ENCODE peak calls at places on chromosomes 11 and 22, in seven cellular contexts. One of them, this sample, is unnamed.

GRCh38 chr22:30253205-30253852 is 6.8 kb upstream of the LIF start:
- DNase-seq in stimulated activated CD8-positive, alpha-beta memory T cell treated with anti-CD3 and anti-CD28 coated beads, Interleukin-4, amount 100 ng/mL, for 24 hours: no peak
- DNase-seq in activated CD4-positive, alpha-beta T cell treated with anti-CD3 and anti-CD28 coated beads for 36 hours: no peak
- DNase-seq in right lobe of liver: no peak
- DNase-seq in choroid plexus epithelial cell: no peak
- DNase-seq in AML-193: no peak
- DNase-seq in COR-L47: peak
- DNase-seq in this sample: no peak

GRCh38 chr11:10522276-10522675 is 18.7 kb downstream of the RNF141 start:
- DNase-seq in choroid plexus epithelial cell: no peak
- DNase-seq in COR-L47: no peak
- DNase-seq in activated CD4-positive, alpha-beta T cell treated with anti-CD3 and anti-CD28 coated beads for 36 hours: no peak
- DNase-seq in AML-193: no peak
- DNase-seq in stimulated activated CD8-positive, alpha-beta memory T cell treated with anti-CD3 and anti-CD28 coated beads, Interleukin-4, amount 100 ng/mL, for 24 hours: no peak
- DNase-seq in right lobe of liver: no peak
- DNase-seq in this sample: no peak

GRCh38 chr11:12449961-12450715 is 72.8 kb downstream of the PARVA start:
- DNase-seq in AML-193: no peak
- DNase-seq in stimulated activated CD8-positive, alpha-beta memory T cell treated with anti-CD3 and anti-CD28 coated beads, Interleukin-4, amount 100 ng/mL, for 24 hours: no peak
- DNase-seq in COR-L47: no peak
- DNase-seq in choroid plexus epithelial cell: peak
- DNase-seq in right lobe of liver: no peak
- DNase-seq in activated CD4-positive, alpha-beta T cell treated with anti-CD3 and anti-CD28 coated beads for 36 hours: no peak
- DNase-seq in this sample: no peak

GRCh38 chr11:61840371-61840770 is 12.3 kb downstream of the FADS2 start:
- DNase-seq in AML-193: no peak
- DNase-seq in choroid plexus epithelial cell: no peak
- DNase-seq in COR-L47: no peak
- DNase-seq in right lobe of liver: no peak
- DNase-seq in stimulated activated CD8-positive, alpha-beta memory T cell treated with anti-CD3 and anti-CD28 coated beads, Interleukin-4, amount 100 ng/mL, for 24 hours: no peak
- DNase-seq in activated CD4-positive, alpha-beta T cell treated with anti-CD3 and anti-CD28 coated beads for 36 hours: no peak
- DNase-seq in this sample: no peak

GRCh38 chr11:2193099-2193886 is 21.7 kb upstream of the TH start:
- DNase-seq in choroid plexus epithelial cell: no peak
- DNase-seq in AML-193: no peak
- DNase-seq in right lobe of liver: no peak
- DNase-seq in stimulated activated CD8-positive, alpha-beta memory T cell treated with anti-CD3 and anti-CD28 coated beads, Interleukin-4, amount 100 ng/mL, for 24 hours: no peak
- DNase-seq in COR-L47: no peak
- DNase-seq in activated CD4-positive, alpha-beta T cell treated with anti-CD3 and anti-CD28 coated beads for 36 hours: no peak
- DNase-seq in this sample: no peak

GRCh38 chr22:42908082-42908746 is 51.1 kb upstream of the ARFGAP3 start:
- DNase-seq in stimulated activated CD8-positive, alpha-beta memory T cell treated with anti-CD3 and anti-CD28 coated beads, Interleukin-4, amount 100 ng/mL, for 24 hours: no peak
- DNase-seq in COR-L47: no peak
- DNase-seq in right lobe of liver: no peak
- DNase-seq in choroid plexus epithelial cell: no peak
- DNase-seq in AML-193: no peak
- DNase-seq in activated CD4-positive, alpha-beta T cell treated with anti-CD3 and anti-CD28 coated beads for 36 hours: no peak
- DNase-seq in this sample: no peak

GRCh38 chr11:116835042-116835772 is 2.2 kb downstream of the APOA1 start:
- DNase-seq in stimulated activated CD8-positive, alpha-beta memory T cell treated with anti-CD3 and anti-CD28 coated beads, Interleukin-4, amount 100 ng/mL, for 24 hours: no peak
- DNase-seq in activated CD4-positive, alpha-beta T cell treated with anti-CD3 and anti-CD28 coated beads for 36 hours: no peak
- DNase-seq in choroid plexus epithelial cell: peak
- DNase-seq in AML-193: peak
- DNase-seq in right lobe of liver: peak
- DNase-seq in COR-L47: no peak
- DNase-seq in this sample: no peak

GRCh38 chr11:69317401-69318092 is 23.6 kb downstream of the MYEOV start:
- DNase-seq in activated CD4-positive, alpha-beta T cell treated with anti-CD3 and anti-CD28 coated beads for 36 hours: no peak
- DNase-seq in AML-193: no peak
- DNase-seq in choroid plexus epithelial cell: peak
- DNase-seq in COR-L47: no peak
- DNase-seq in right lobe of liver: no peak
- DNase-seq in stimulated activated CD8-positive, alpha-beta memory T cell treated with anti-CD3 and anti-CD28 coated beads, Interleukin-4, amount 100 ng/mL, for 24 hours: no peak
- DNase-seq in this sample: no peak

GRCh38 chr11:82701847-82702520 is 31.7 kb downstream of the FAM181B start:
- DNase-seq in COR-L47: peak
- DNase-seq in choroid plexus epithelial cell: peak
- DNase-seq in right lobe of liver: no peak
- DNase-seq in activated CD4-positive, alpha-beta T cell treated with anti-CD3 and anti-CD28 coated beads for 36 hours: peak
- DNase-seq in stimulated activated CD8-positive, alpha-beta memory T cell treated with anti-CD3 and anti-CD28 coated beads, Interleukin-4, amount 100 ng/mL, for 24 hours: no peak
- DNase-seq in AML-193: peak
- DNase-seq in this sample: peak

GRCh38 chr11:68200639-68201038 is 12.5 kb downstream of the KMT5B start:
- DNase-seq in choroid plexus epithelial cell: peak
- DNase-seq in AML-193: no peak
- DNase-seq in stimulated activated CD8-positive, alpha-beta memory T cell treated with anti-CD3 and anti-CD28 coated beads, Interleukin-4, amount 100 ng/mL, for 24 hours: no peak
- DNase-seq in activated CD4-positive, alpha-beta T cell treated with anti-CD3 and anti-CD28 coated beads for 36 hours: no peak
- DNase-seq in COR-L47: no peak
- DNase-seq in right lobe of liver: no peak
- DNase-seq in this sample: no peak